ENCODE peak calls at places on chromosomes 6 and 20, in six cellular contexts. E is heart left ventricle, M is esophagus squamous epithelium, F is thyroid gland, C is sigmoid colon, P is IMR-90. A is an unnamed sample.

GRCh38 chr20:45340236-45340847 is 7.9 kb downstream of the SDC4 start:
- DNase-seq in E (peak), M (no peak), F (peak), C (no peak), P (no peak), A (no peak)

GRCh38 chr6:22024004-22024403 is 272.8 kb downstream of the PRL start:
- DNase-seq in E (no peak), M (no peak), F (no peak), C (no peak), P (no peak), A (no peak)

GRCh38 chr20:37529214-37529967 is 1.7 kb upstream of the BLCAP start:
- DNase-seq in E (no peak), M (no peak), F (no peak), C (no peak), P (no peak), A (peak)

GRCh38 chr20:4897600-4897999 is 103.7 kb downstream of the SLC23A2 start:
- DNase-seq in E (no peak), M (no peak), F (no peak), C (no peak), P (no peak), A (no peak)

GRCh38 chr6:38146021-38146657 is 326.6 kb downstream of the ZFAND3 start:
- DNase-seq in E (no peak), M (no peak), F (no peak), C (no peak), P (peak), A (no peak)

GRCh38 chr6:161088676-161089328 is 97.2 kb downstream of the MAP3K4 start:
- DNase-seq in E (no peak), M (no peak), F (no peak), C (no peak), P (peak), A (no peak)

GRCh38 chr20:53844259-53844658 is 226.1 kb downstream of the BCAS1 start:
- DNase-seq in E (no peak), M (no peak), F (no peak), C (no peak), P (no peak), A (no peak)

GRCh38 chr6:166767191-166767590 is 140.1 kb upstream of the RPS6KA2 start:
- DNase-seq in E (no peak), M (no peak), F (no peak), C (no peak), P (no peak), A (no peak)

GRCh38 chr6:42050011-42050896 is at the start of gene TAF8:
- DNase-seq in E (peak), M (peak), F (peak), C (peak), P (peak), A (peak)

DNA sequence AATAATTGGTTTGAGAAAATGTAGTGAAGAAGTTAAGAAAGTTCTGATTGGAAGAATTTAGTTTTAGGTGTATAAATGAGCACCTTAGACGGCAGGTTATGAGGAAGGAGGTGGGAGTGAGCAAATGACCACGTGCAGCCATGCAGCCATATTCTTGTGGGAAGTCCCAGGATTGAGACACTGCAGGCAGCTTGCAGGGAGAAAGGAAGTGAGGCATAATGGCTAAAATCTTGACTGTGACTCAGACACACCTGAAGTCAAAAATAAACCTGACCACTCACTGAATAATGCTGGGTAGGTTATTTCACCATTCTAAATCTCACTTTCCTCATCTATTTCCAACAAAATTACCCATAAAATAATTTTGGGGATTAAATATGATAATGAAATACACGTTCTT is 16.6 kb downstream of the DSE start:
- DNase-seq in E (no peak), M (no peak), F (no peak), C (no peak), P (peak), A (no peak)
- TF ChIP-seq POLR2A in E (no peak), M (no peak), F (no peak), C (no peak), P (no peak), A (no peak)

GRCh38 chr20:62799873-62800272 is 3.6 kb downstream of the MRGBP start:
- DNase-seq in E (no peak), M (no peak), F (no peak), C (no peak), P (no peak), A (no peak)

GRCh38 chr20:62796699-62797491 is 622 bp downstream of the MRGBP start:
- DNase-seq in E (no peak), M (no peak), F (no peak), C (no peak), P (no peak), A (no peak)

GRCh38 chr20:62799459-62799858 is 3.2 kb downstream of the MRGBP start:
- DNase-seq in E (no peak), M (no peak), F (no peak), C (no peak), P (no peak), A (no peak)

GRCh38 chr20:62799036-62799435 is 2.8 kb downstream of the MRGBP start:
- DNase-seq in E (no peak), M (no peak), F (no peak), C (no peak), P (no peak), A (no peak)

DNA sequence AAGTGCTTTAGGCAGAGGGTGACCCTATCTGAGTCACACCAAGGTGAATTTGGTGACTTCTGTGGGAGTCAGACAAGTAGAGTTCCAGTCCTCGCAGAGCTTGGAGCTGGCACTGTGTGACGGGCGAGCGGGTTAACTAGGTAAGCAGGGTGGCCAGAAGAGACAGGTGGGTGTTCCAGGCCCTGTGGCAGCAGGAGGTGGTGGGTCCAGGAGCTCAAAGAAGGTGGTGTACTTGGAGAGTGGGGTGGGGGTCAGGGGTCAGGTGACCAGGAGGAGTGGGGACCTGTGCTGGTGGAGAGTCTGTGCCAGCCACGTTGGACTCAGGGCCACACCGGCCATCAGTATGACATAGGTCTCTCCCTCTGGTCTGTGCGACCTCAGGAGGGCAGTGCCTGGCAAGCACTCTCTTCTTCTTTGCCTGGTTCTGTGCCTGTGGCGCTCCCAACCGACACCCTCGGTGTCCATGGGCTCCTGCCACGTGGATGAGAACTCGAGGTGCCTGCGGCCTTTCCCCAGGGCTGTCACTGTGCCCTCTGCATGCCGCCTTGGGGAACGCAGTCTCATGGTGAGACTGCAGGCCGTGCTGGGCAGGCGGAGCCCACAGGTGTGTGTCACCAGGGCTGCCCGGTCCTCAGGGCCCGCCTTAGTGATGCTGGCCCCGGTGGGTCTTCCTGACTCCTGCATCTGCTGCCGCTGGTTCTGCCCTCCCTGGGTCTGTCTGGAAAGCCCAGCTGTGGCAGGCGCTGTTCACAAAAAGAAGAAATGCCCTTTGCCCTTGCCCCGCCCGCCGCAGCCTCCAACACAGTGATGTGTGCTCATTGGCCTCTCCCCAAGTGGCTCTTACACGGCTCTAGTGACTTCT is 1.6 kb downstream of the MRGBP start:
- DNase-seq in E (no peak), M (no peak), F (no peak), C (no peak), P (no peak), A (no peak)
- H3K27ac ChIP-seq in E (peak), M (peak), F (no peak), C (peak), P (no peak), A (peak)

GRCh38 chr6:76683985-76684384 is 611.5 kb upstream of the IMPG1 start:
- DNase-seq in E (no peak), M (no peak), F (no peak), C (no peak), P (no peak), A (no peak)

GRCh38 chr6:76681781-76682180 is 609.3 kb upstream of the IMPG1 start:
- DNase-seq in E (no peak), M (no peak), F (no peak), C (no peak), P (no peak), A (no peak)

GRCh38 chr6:76684881-76685280 is 612.4 kb upstream of the IMPG1 start:
- DNase-seq in E (no peak), M (no peak), F (no peak), C (no peak), P (peak), A (no peak)

GRCh38 chr6:76677017-76677416 is 604.6 kb upstream of the IMPG1 start:
- DNase-seq in E (no peak), M (no peak), F (no peak), C (no peak), P (no peak), A (no peak)

DNA sequence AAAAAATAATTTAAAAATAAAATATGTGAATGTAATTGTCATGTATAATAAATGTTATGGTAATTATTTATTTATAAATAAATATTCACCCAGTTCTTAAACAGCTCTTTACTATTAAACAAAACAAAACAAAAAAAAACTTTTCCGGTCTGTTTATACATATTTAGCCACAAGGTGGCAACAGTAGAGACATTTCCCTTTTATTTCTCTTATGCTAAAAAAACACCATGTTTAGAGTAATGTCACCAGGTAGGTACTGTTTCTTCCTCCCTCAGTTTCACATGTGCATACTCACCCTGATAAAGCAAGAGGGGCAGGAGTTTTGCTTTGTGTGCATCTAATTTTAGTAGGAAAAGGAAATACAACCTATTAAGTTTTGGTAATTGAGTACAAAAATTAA is 610.4 kb upstream of the IMPG1 start:
- DNase-seq in E (no peak), M (no peak), F (no peak), C (no peak), P (peak), A (no peak)
- TF ChIP-seq CTCF in E (peak), M (no peak), F (peak), C (no peak), P (peak), A (peak)

GRCh38 chr20:64037498-64038213 is 1.7 kb downstream of the C20orf204 start:
- DNase-seq in E (no peak), M (no peak), F (no peak), C (no peak), P (no peak), A (peak)

GRCh38 chr20:64037199-64037497 is 1.2 kb downstream of the C20orf204 start:
- DNase-seq in E (no peak), M (no peak), F (no peak), C (no peak), P (no peak), A (no peak)

GRCh38 chr20:64035066-64035932 is 683 bp upstream of the C20orf204 start:
- DNase-seq in E (no peak), M (no peak), F (no peak), C (peak), P (no peak), A (no peak)

GRCh38 chr20:64036346-64037198 is 590 bp downstream of the C20orf204 start:
- DNase-seq in E (peak), M (no peak), F (no peak), C (no peak), P (peak), A (no peak)

DNA sequence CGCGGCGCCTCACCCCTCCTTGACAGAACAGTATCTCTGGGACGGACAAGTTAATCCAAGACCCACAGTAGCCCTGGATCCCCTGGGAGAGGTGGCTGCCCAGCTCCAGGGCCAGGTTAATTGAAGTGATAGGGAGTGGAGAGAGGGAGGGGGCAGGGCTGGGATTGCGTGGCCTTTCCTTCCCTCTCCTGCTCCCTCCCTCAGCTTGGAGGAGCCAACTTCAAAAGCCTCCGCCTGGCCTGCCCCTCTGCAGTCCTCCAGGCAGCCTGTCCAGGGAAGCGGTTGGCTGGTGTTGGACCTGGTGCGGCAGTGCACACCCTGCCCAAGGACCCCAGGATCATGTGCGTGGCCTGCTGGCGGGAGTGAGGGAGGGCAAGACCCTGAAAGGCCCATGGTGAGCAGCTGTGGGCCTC is at the start of gene C20orf204:
- DNase-seq in E (no peak), M (no peak), F (no peak), C (no peak), P (no peak), A (no peak)
- TF ChIP-seq POLR2A in E (no peak), M (no peak), F (no peak), C (no peak), P (no peak), A (no peak)

DNA sequence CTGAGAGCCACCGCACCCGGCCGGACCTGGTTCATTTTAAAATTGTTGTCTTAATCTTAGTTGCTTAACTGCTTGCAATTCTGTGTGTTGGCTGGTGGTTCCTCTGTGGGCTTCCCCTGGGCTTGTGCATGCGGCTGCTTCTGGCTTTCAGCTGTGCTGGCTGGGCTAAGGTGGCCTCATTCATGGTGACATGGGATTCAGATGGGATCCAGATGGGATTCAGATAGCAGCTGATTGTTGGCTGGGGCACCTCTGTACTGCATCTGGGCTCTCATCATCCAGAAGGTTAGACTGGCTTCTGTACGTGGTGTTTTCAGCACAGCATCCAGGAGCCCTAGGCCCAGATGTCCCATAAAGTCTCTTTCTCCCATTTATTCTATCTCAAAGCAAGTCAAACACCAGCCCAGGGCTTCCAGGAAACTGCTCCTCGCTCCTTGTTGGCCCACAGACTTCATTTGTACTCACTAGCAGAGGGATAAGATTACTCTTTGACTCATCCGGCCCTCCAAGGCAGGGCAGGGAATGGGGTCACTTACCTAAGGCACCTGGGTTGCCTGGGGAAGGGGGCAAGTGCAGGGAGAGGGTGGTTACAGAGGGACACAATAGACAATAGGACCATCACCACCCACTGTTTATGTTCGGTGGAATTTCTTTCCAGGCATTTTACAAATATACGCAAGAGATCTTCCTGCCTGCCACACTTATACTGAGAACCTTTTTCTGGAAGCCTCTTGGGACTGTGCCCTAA is 10.2 kb upstream of the PEDS1 start:
- DNase-seq in E (no peak), M (no peak), F (no peak), C (peak), P (peak), A (no peak)
- H3K27ac ChIP-seq in E (peak), M (peak), F (peak), C (peak), P (peak), A (no peak)